ENCODE peak calls at places on chromosomes 16 and 17, in four cellular contexts. S is spleen, K is psoas muscle, I is HL-60. R is an unnamed sample.

GRCh38 chr17:46811978-46812583 is 6.4 kb downstream of the WNT3 start:
- DNase-seq in I (no peak), S (no peak), K (no peak), R (no peak)

GRCh38 chr17:28347261-28347891 is 10.0 kb downstream of the POLDIP2 start:
- DNase-seq in I (no peak), K (no peak), S (peak), R (peak)

GRCh38 chr17:47776330-47777197 is 43.5 kb downstream of the TBX21 start:
- DNase-seq in K (no peak), I (peak), S (no peak), R (no peak)

GRCh38 chr17:1286379-1287106 is 7.1 kb downstream of the TRARG1 start:
- DNase-seq in I (no peak), S (no peak), K (no peak), R (no peak)

GRCh38 chr17:32253117-32253611 is 12.5 kb upstream of the RHBDL3 start:
- DNase-seq in K (peak), S (peak), I (peak), R (no peak)

GRCh38 chr16:58057126-58057525 is 31.6 kb downstream of the MMP15 start:
- DNase-seq in I (no peak), K (no peak), S (no peak), R (no peak)

GRCh38 chr17:51046527-51047384 is 73.9 kb downstream of the SPAG9 start:
- DNase-seq in S (no peak), I (no peak), K (no peak), R (no peak)

GRCh38 chr16:392450-393027 is 4.5 kb upstream of the NME4 start:
- DNase-seq in K (no peak), I (no peak), S (no peak), R (no peak)

GRCh38 chr17:79520134-79520892 is 90.5 kb downstream of the RBFOX3 start:
- DNase-seq in K (no peak), S (no peak), I (no peak), R (no peak)

GRCh38 chr16:17571499-17572093 is 100.8 kb upstream of the XYLT1 start:
- DNase-seq in S (no peak), K (no peak), I (no peak), R (peak)

GRCh38 chr16:22325598-22326368 is 28.6 kb downstream of the POLR3E start:
- DNase-seq in I (no peak), K (no peak), S (no peak), R (no peak)

GRCh38 chr17:79461041-79461440 is 149.8 kb downstream of the RBFOX3 start:
- DNase-seq in S (no peak), K (no peak), I (no peak), R (no peak)

DNA sequence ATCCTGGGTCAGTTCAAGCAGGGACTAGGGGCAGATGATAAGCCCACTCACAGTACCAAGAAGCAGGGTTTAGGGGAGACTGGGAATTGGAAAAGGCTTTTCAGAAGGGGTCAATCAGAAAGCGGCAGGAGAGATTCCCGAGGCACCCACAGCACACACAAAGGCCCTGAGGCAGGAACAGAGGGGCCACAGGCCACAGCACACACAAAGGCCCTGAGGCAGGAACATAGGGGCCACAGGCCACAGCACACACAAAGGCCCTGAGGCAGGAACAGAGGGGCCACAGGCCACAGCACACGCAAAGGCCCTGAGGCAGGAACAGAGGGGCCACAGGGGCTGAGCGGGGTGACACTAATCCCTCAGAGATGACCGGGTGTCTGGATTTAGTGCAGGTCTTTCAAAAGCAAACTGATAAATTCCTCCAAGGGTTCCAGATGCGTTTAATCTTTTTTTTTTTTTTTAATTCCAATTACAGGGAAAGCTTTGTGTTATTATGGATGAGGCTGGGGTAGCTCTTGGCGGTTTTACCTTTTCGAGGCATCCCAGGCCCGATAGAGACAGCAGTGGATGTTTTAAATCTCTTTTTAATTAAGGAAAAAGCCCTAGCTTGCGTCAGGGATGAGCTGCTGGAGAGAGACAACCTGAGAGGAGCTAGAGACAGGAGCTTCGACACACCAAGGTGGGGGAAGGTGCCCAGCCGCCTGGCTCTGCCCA is 31.0 kb upstream of the GINS2 start:
- DNase-seq in S (no peak), I (no peak), K (no peak), R (no peak)
- H3K27ac ChIP-seq in S (no peak), I (no peak), K (no peak), R (no peak)

GRCh38 chr16:88022076-88023042 is 71.1 kb downstream of the BANP start:
- DNase-seq in K (no peak), I (no peak), S (no peak), R (no peak)
- TF ChIP-seq CTCF in K (no peak), I (no peak), S (no peak), R (no peak)

DNA sequence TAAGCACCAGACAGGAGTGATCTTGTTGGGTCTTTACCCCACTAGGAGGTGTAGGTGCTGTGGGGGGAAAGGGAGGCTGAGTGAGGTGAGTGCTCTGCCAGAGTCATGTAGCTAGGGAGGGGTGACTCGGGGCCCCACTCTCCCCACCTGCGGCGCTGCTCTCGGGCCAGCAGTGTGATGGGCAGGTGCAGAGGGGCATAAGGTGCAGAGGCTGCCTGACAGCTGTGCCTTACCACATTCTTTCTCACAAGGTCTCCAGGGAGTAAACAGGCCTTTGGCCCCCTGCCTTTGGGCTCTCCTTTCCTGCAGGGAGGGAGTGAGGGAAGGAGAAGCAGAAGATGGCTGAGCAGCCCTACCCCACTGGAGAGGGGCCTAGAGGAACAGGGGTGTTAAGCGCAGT is 4.5 kb upstream of the CNP start:
- DNase-seq in S (no peak), K (no peak), I (no peak), R (no peak)
- H3K27ac ChIP-seq in S (no peak), K (peak), I (no peak), R (no peak)

GRCh38 chr16:47664653-47665325 is 203.7 kb downstream of the PHKB start:
- DNase-seq in S (no peak), I (no peak), K (no peak), R (no peak)

GRCh38 chr16:47657032-47657431 is 195.9 kb downstream of the PHKB start:
- DNase-seq in I (no peak), S (no peak), K (no peak), R (no peak)

GRCh38 chr16:47657977-47658376 is 196.8 kb downstream of the PHKB start:
- DNase-seq in S (no peak), K (no peak), I (no peak), R (no peak)

GRCh38 chr16:47666434-47666833 is 205.3 kb downstream of the PHKB start:
- DNase-seq in I (no peak), K (no peak), S (no peak), R (no peak)

GRCh38 chr16:47660540-47660939 is 199.4 kb downstream of the PHKB start:
- DNase-seq in I (no peak), K (no peak), S (no peak), R (no peak)
- TF ChIP-seq CTCF in I (no peak), K (no peak), S (no peak), R (no peak)

DNA sequence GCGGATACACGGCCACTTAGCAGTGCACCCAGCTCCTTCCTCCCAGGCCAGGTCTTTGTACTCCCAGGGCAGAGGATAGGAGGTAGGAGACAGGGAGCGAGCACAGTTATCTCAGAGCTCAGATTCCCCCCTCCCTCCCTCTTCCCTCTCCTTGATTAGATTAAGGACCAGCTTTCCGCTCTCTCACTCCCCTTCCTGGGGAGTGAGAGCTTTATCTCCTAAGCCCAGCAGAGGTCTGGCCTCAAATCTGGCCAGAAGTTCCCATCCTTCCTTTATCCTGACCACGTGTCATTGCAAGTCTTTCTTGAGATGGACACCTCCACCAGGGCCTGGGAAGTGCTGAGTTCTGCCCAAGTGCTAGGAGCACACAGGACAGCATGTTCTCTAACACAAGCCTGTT is 5.1 kb downstream of the ARL4D start:
- DNase-seq in I (no peak), S (no peak), K (no peak), R (no peak)
- H3K27ac ChIP-seq in I (no peak), S (no peak), K (no peak), R (no peak)

DNA sequence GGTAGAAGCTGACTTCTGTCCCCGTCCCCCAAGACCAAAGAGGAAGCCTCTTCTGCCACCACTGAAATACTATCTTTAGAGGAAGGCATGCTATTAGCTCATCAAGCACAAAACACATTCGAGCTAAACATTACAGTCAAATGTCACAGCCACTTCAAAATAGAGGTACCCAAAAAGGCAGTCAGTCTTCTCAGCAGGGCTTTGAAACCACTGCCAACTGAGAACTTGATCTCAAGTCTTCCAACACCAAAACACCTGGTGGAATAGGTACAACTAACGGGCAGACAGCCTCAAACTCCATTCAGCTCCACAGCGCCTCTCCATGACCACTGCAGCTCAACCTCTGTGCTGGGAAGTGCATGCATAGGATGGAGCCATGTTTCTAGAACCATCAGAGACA is 36.0 kb downstream of the ZFHX3 start:
- DNase-seq in S (no peak), I (no peak), K (no peak), R (no peak)
- TF ChIP-seq CTCF in S (no peak), I (no peak), K (peak), R (peak)

GRCh38 chr17:59342681-59343127 is 11.2 kb downstream of the YPEL2 start:
- DNase-seq in K (no peak), S (peak), I (no peak), R (no peak)
- H3K27ac ChIP-seq in K (peak), S (no peak), I (no peak), R (no peak)

DNA sequence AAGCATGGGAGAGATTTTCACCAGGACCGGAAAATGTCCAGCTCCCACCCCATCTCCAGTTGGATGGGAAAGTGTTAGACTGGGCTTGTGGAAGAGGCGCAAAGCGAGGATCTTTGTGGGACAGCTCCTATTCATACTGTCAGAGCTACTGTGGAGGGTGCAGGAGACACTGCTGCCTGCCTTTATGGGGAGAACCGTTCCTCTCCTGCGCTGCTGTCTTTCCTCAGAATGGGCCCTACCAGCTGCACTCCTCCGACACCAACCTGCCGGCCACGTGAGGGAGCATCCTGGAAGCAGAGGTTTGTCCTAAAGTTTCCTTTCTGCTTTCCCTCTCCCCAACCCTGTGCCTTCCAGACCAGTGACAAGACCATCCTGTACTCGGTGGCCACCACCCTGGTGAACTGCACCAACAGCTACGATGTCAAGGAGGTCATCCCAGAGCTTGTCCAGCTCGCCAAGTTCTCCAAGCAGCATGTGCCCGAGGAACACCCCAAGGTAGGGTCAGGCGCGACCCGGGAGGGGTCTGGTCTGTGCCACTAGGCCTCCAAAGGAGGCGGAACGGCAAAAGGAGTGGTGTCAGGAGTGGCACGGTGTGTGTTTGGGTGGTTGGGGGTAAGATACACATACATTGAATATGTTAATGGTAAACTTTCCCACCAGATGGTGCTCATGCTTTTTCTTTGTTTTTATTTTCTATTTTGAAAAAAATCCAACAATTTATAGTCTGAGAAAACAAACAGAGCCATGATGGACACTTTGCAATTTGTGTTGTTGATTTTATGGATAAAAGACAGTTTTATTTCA is 23.0 kb downstream of the SLC35G3 start:
- DNase-seq in K (no peak), S (no peak), I (no peak), R (no peak)
- TF ChIP-seq CTCF in K (no peak), S (no peak), I (no peak), R (peak)

GRCh38 chr16:75378616-75379015 is 54.7 kb downstream of the CFDP1 start:
- DNase-seq in I (no peak), S (no peak), K (no peak), R (no peak)
- H3K27ac ChIP-seq in I (no peak), S (peak), K (no peak), R (peak)

R was measured in foreskin keratinocyte.